ENCODE peak calls at places on chromosomes 2 and 18, in four cellular contexts. X is psoas muscle, G is right atrium auricular region, M is transverse colon. K is an unnamed sample.
A peak's percentile ranks its signal among the peaks of the same experiment; 100 is the strongest.

GRCh38 chr2:160375802-160376469 is 117.7 kb downstream of the RBMS1 start:
- DNase-seq in G (no peak), M (no peak), X (no peak), K (no peak)

GRCh38 chr18:28458751-28459150 is 281.8 kb upstream of the CDH2 start:
- DNase-seq in M (no peak), G (no peak), X (no peak), K (no peak)

GRCh38 chr2:64652231-64653173 is 1.2 kb downstream of the SERTAD2 start:
- DNase-seq in M (peak; percentile 59), X (peak; percentile 31), G (no peak), K (no peak)

GRCh38 chr2:127174176-127174575 is 45.9 kb downstream of the CYP27C1 start:
- DNase-seq in M (peak; percentile 24), G (no peak), X (peak; percentile 45), K (no peak)

GRCh38 chr2:162686336-162686735 is 152.2 kb downstream of the KCNH7 start:
- DNase-seq in X (no peak), M (no peak), G (no peak), K (no peak)

GRCh38 chr2:37196320-37197195 is at the start of gene CEBPZOS:
- DNase-seq in G (peak; percentile 87), M (peak; percentile 90), X (peak; percentile 81), K (peak; percentile 87)

GRCh38 chr2:230205034-230205433 is 14.8 kb downstream of the SP110 start:
- DNase-seq in M (no peak), G (no peak), X (no peak), K (peak; percentile 39)

GRCh38 chr2:81853331-81853730 is 1548.8 kb upstream of the LRRTM1 start:
- DNase-seq in X (no peak), M (no peak), G (no peak), K (no peak)

GRCh38 chr2:33412920-33413319 is 63.5 kb upstream of the RASGRP3 start:
- DNase-seq in M (no peak), X (no peak), G (no peak), K (no peak)

GRCh38 chr2:111039984-111040383 is 80.7 kb upstream of the BCL2L11 start:
- DNase-seq in M (no peak), X (no peak), G (peak; percentile 23), K (no peak)

GRCh38 chr2:85255813-85256581 is 71.8 kb downstream of the TGOLN2 start:
- DNase-seq in M (no peak), G (no peak), X (no peak), K (no peak)

GRCh38 chr2:147214900-147215299 is 629.9 kb upstream of the ACVR2A start:
- DNase-seq in G (no peak), M (no peak), X (no peak), K (no peak)

GRCh38 chr18:68701353-68701752 is 13.6 kb downstream of the TMX3 start:
- DNase-seq in G (no peak), M (no peak), X (no peak), K (no peak)

GRCh38 chr2:134919360-134920210 is 963 bp downstream of the CCNT2 start:
- DNase-seq in G (peak; percentile 60), M (peak; percentile 60), X (no peak), K (no peak)

GRCh38 chr2:12057436-12058166 is 311.2 kb downstream of the LPIN1 start:
- DNase-seq in M (peak; percentile 41), X (peak; percentile 25), G (no peak), K (peak; percentile 70)

GRCh38 chr2:54522624-54523281 is 66.6 kb downstream of the SPTBN1 start:
- DNase-seq in X (no peak), G (no peak), M (peak; percentile 67), K (peak; percentile 55)

GRCh38 chr18:26617151-26617554 is 68.8 kb upstream of the KCTD1 start:
- DNase-seq in G (no peak), M (no peak), X (no peak), K (no peak)

GRCh38 chr18:48119204-48119603 is 188.7 kb upstream of the SMAD2 start:
- DNase-seq in G (no peak), X (no peak), M (no peak), K (no peak)

GRCh38 chr2:104521247-104521646 is 332.7 kb upstream of the POU3F3 start:
- DNase-seq in M (no peak), X (no peak), G (no peak), K (no peak)

GRCh38 chr2:241885701-241886643 is 16.4 kb downstream of the RTP5 start:
- DNase-seq in X (no peak), G (no peak), M (no peak), K (no peak)

GRCh38 chr2:226799976-226800940 is 638 bp upstream of the IRS1 start:
- DNase-seq in X (no peak), G (peak; percentile 64), M (peak; percentile 33), K (peak; percentile 51)

GRCh38 chr2:194721227-194721626 is 935.8 kb upstream of the SLC39A10 start:
- DNase-seq in M (no peak), G (no peak), X (no peak), K (no peak)

GRCh38 chr2:227010433-227010832 is 153.6 kb downstream of the COL4A4 start:
- DNase-seq in X (no peak), G (no peak), M (no peak), K (no peak)

GRCh38 chr2:26449278-26450030 is 28.5 kb downstream of the OTOF start:
- DNase-seq in G (peak; percentile 16), M (no peak), X (no peak), K (no peak)

GRCh38 chr2:217316743-217317142 is 456.9 kb upstream of the TNP1 start:
- DNase-seq in M (no peak), X (no peak), G (no peak), K (no peak)

GRCh38 chr2:144703852-144704324 is 184.0 kb upstream of the ZEB2 start:
- DNase-seq in G (peak; percentile 72), M (peak; percentile 18), X (peak; percentile 8), K (peak; percentile 48)

GRCh38 chr2:143528021-143528420 is 398.8 kb downstream of the ARHGAP15 start:
- DNase-seq in M (no peak), G (no peak), X (no peak), K (no peak)

DNA sequence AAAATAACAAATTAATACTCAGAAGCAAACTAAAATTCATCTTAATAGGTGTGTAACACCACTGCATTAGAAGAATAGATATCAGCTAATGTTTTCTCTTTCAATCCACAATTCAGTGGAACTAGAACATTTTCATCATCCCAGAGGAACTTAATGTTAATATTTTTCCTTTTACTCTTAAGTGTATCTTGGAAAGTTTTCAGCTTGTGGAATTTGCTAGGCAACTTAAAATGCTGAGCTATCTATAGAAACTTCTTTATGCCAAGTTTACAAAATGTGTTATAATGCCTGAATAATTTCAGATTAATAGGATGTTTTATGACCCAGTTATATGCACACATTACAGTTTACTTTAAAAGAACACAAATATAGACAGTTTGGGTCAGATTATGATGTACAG is 86.6 kb upstream of the FAM237A start:
- DNase-seq in X (no peak), G (no peak), M (no peak), K (no peak)
- H3K4me3 ChIP-seq in X (no peak overlapping the region), G (no peak overlapping the region), M (no peak overlapping the region), K (no peak overlapping the region)

GRCh38 chr18:12305930-12306629 is 2.0 kb upstream of the TUBB6 start:
- DNase-seq in G (no peak), X (no peak), M (no peak), K (no peak)
- H3K4me3 ChIP-seq in G (no peak overlapping the region), X (no peak overlapping the region), M (no peak overlapping the region), K (no peak overlapping the region)

GRCh38 chr2:24918326-24919099 is 1.5 kb downstream of the ADCY3 start:
- DNase-seq in M (no peak), X (no peak), G (no peak), K (no peak)

GRCh38 chr2:24915796-24916195 is 4.2 kb downstream of the ADCY3 start:
- DNase-seq in G (no peak), M (no peak), X (no peak), K (no peak)

GRCh38 chr2:24917086-24917485 is 3.0 kb downstream of the ADCY3 start:
- DNase-seq in M (no peak), X (no peak), G (no peak), K (no peak)

GRCh38 chr2:24919100-24919976 is 699 bp downstream of the ADCY3 start:
- DNase-seq in G (no peak), X (peak; percentile 37), M (peak; percentile 66), K (peak; percentile 63)

GRCh38 chr2:24917731-24918325 is 2.2 kb downstream of the ADCY3 start:
- DNase-seq in G (no peak), X (no peak), M (no peak), K (no peak)
- H3K4me3 ChIP-seq in G (peak overlapping the region; percentile 9), X (peak overlapping the region; percentile 73), M (no peak overlapping the region), K (peak overlapping the region; percentile 83)

DNA sequence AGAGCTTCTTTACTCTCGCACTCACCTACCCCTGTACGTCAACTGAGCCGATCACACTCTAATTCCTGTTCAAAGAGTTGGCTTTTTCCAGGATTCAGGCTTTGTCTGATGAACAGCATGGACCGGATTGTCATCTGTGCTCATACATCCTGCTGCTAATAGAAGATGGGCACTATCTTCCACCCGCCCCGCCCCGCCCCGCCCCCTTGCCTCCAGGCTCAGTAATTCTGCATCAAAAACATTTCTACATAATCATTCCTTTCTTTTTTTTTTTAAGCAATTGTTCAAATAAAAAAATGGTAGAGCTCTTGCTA is 12.0 kb downstream of the G6PC2 start:
- DNase-seq in X (no peak), G (no peak), M (no peak), K (no peak)
- H3K4me3 ChIP-seq in X (peak overlapping the region; percentile 52), G (no peak overlapping the region), M (no peak overlapping the region), K (no peak overlapping the region)